ENCODE peak calls at places on chromosomes 11 and 22, in seven cellular contexts. D is IMR-90, Y is trophoblast cell, T is neuronal stem cell, S is H1, Z is H9, P is mesenchymal stem cell. M is an unnamed sample.

GRCh38 chr11:41446107-41446506 is 13.3 kb downstream of the LRRC4C start:
- DNase-seq in S (no peak), Y (no peak), P (no peak), Z (no peak), T (no peak), D (no peak), M (no peak)

GRCh38 chr22:23856721-23857605 is 712 bp upstream of the SLC2A11 start:
- DNase-seq in Z (peak), D (peak), P (peak), T (peak), S (no peak), Y (peak), M (peak)

GRCh38 chr11:1345752-1346513 is 36.5 kb upstream of the TOLLIP start:
- DNase-seq in S (no peak), Y (no peak), T (no peak), P (no peak), Z (peak), D (no peak), M (no peak)

GRCh38 chr22:46719921-46720320 is 18.1 kb downstream of the CERK start:
- DNase-seq in Y (no peak), Z (no peak), T (no peak), S (no peak), P (no peak), D (no peak), M (no peak)

GRCh38 chr11:122235615-122236014 is 119.6 kb upstream of the BLID start:
- DNase-seq in T (no peak), Z (no peak), S (no peak), D (peak), P (peak), Y (no peak), M (no peak)

GRCh38 chr22:20011123-20011992 is 5.3 kb downstream of the ARVCF start:
- DNase-seq in Z (no peak), S (no peak), P (no peak), Y (no peak), D (no peak), T (no peak), M (no peak)

GRCh38 chr22:35838849-35839646 is 121.4 kb downstream of the APOL5 start:
- DNase-seq in D (peak), Z (no peak), S (no peak), Y (peak), T (peak), P (peak), M (peak)

GRCh38 chr11:26985941-26986340 is 8.0 kb upstream of the FIBIN start:
- DNase-seq in Y (peak), Z (no peak), S (no peak), P (no peak), D (peak), T (no peak), M (no peak)

GRCh38 chr22:20128902-20129746 is 2.5 kb upstream of the ZDHHC8 start:
- DNase-seq in Y (peak), S (no peak), Z (peak), D (peak), P (peak), T (no peak), M (peak)

GRCh38 chr11:92697461-92698314 is 271.8 kb upstream of the MTNR1B start:
- DNase-seq in Y (no peak), S (no peak), D (peak), P (no peak), Z (no peak), T (no peak), M (no peak)

GRCh38 chr11:111623527-111624030 is 21.3 kb downstream of the SIK2 start:
- DNase-seq in D (no peak), T (no peak), Y (no peak), P (no peak), Z (no peak), S (no peak), M (no peak)

GRCh38 chr11:70733327-70734325 is 335.3 kb downstream of the CTTN start:
- DNase-seq in D (no peak), S (no peak), Y (no peak), T (no peak), P (no peak), Z (no peak), M (no peak)

GRCh38 chr22:30435674-30436126 is 10.1 kb downstream of the MTFP1 start:
- DNase-seq in S (no peak), D (no peak), Y (no peak), Z (no peak), P (no peak), T (no peak), M (no peak)

GRCh38 chr11:76669901-76670474 is 559 bp downstream of the LRRC32 start:
- DNase-seq in Z (no peak), D (peak), P (peak), S (no peak), Y (peak), T (no peak), M (no peak)

GRCh38 chr11:34567733-34568132 is 53.2 kb upstream of the EHF start:
- DNase-seq in P (no peak), T (no peak), D (no peak), S (no peak), Y (no peak), Z (no peak), M (peak)

GRCh38 chr11:105719073-105719846 is 109.4 kb downstream of the GRIA4 start:
- DNase-seq in Z (no peak), D (peak), T (no peak), P (peak), Y (peak), S (no peak), M (peak)

GRCh38 chr11:121337078-121337477 is 44.5 kb downstream of the SC5D start:
- DNase-seq in T (no peak), D (no peak), Z (no peak), Y (no peak), P (no peak), S (no peak), M (no peak)

GRCh38 chr11:72274435-72274834 is 30.5 kb upstream of the PHOX2A start:
- DNase-seq in Z (no peak), T (no peak), S (no peak), Y (peak), P (no peak), D (peak), M (no peak)

GRCh38 chr22:26399288-26399687 is 29.8 kb upstream of the ASPHD2 start:
- DNase-seq in S (no peak), Z (no peak), Y (no peak), T (no peak), D (no peak), P (peak), M (no peak)

GRCh38 chr11:116613201-116613910 is 159.4 kb downstream of the BUD13 start:
- DNase-seq in D (no peak), P (no peak), S (no peak), Y (no peak), Z (no peak), T (no peak), M (no peak)

GRCh38 chr11:64742087-64742939 is 1.6 kb downstream of the RASGRP2 start:
- DNase-seq in Z (peak), P (peak), D (no peak), S (no peak), Y (peak), T (no peak), M (peak)

GRCh38 chr11:133041928-133042890 is 490.1 kb downstream of the OPCML start:
- DNase-seq in D (no peak), Z (no peak), Y (no peak), S (no peak), T (no peak), P (no peak), M (no peak)

GRCh38 chr22:41983516-41983915 is 14.3 kb downstream of the SEPTIN3 start:
- DNase-seq in S (no peak), P (peak), Y (peak), T (no peak), Z (no peak), D (no peak), M (no peak)

GRCh38 chr22:41987276-41987675 is 11.3 kb upstream of the WBP2NL start:
- DNase-seq in Z (no peak), T (no peak), S (no peak), D (no peak), Y (no peak), P (no peak), M (no peak)

GRCh38 chr22:41979423-41980250 is 10.4 kb downstream of the SEPTIN3 start:
- DNase-seq in Y (no peak), D (no peak), T (no peak), S (no peak), Z (no peak), P (no peak), M (no peak)

GRCh38 chr22:41982886-41983285 is 13.6 kb downstream of the SEPTIN3 start:
- DNase-seq in Z (no peak), P (no peak), T (no peak), D (no peak), S (no peak), Y (no peak), M (no peak)

DNA sequence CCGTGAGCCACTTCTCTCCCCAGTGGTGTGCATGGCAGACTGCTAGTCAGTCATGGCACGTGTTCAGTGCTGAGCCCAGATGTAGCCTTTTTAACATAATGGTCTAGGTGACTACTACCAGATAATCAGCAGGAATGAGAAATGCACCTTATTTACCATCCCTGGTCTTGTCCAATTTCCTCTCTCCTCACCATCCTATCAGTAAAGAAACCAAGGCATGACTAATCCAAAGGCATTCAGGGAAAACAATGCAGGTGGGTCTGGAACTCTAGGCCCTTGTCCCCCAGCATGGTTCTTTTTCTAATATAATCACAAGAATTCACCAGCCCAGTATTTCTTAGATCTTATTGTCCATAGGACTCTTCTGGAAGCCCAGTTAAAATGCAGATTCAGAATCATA is 14.6 kb upstream of the WBP2NL start:
- DNase-seq in S (no peak), P (no peak), Y (peak), T (no peak), D (no peak), Z (no peak), M (no peak)
- H3K23ac ChIP-seq in S (no peak), P (no peak), Y (no peak), T (no peak), D (no peak), Z (no peak), M (no peak)

GRCh38 chr22:40414838-40415505 is 44.6 kb downstream of the SGSM3 start:
- DNase-seq in P (no peak), D (no peak), T (no peak), Y (no peak), S (no peak), Z (no peak), M (no peak)
- H3K9ac ChIP-seq in P (peak), D (no peak), T (no peak), Y (no peak), S (no peak), Z (no peak), M (no peak)

GRCh38 chr11:118226781-118227180 is 2.0 kb upstream of the JAML start:
- DNase-seq in T (no peak), D (no peak), P (no peak), Y (no peak), S (no peak), Z (no peak), M (no peak)
- H3K23ac ChIP-seq in T (no peak), D (no peak), P (no peak), Y (no peak), S (no peak), Z (no peak), M (no peak)

DNA sequence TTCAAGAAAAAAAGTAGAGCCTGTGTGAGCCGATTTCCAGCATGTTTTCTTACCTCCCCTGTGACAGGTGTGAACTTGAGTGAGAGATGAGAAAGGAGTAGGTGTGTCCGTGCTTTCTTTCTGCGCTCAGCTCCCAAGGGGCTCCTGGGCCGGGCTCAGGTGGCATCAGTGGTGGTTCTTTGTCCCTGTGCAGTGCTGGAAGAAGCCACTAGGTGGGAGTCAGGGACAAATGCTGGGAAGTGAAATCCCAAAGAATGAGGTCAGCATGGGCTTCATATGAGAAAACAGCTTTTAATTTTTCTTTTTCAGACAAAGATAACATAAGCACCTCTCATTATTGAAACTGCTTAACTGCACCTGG is 57.8 kb downstream of the PPFIBP2 start:
- DNase-seq in P (peak), T (peak), S (peak), Z (peak), Y (peak), D (peak), M (peak)
- H3K9ac ChIP-seq in P (peak), T (no peak), S (no peak), Z (no peak), Y (no peak), D (peak), M (peak)

GRCh38 chr11:61769169-61769920 is 16.9 kb downstream of the MYRF start:
- DNase-seq in P (peak), Y (no peak), T (no peak), S (no peak), Z (no peak), D (peak), M (no peak)
- H3K23ac ChIP-seq in P (no peak), Y (no peak), T (no peak), S (no peak), Z (no peak), D (no peak), M (no peak)

GRCh38 chr11:16153951-16154350 is 202.4 kb downstream of the SOX6 start:
- DNase-seq in Z (no peak), D (no peak), P (no peak), Y (peak), S (no peak), T (no peak), M (no peak)
- H3K9ac ChIP-seq in Z (no peak), D (no peak), P (no peak), Y (no peak), S (no peak), T (no peak), M (no peak)